ENCODE peak calls at places on chromosome 7, in six cellular contexts. T is endothelial cell, U is IMR-90, Z is lower lobe of right lung, I is glutamatergic neuron, O is GM23338. J is an unnamed sample.

GRCh38 chr7:92667816-92668540 is 77.8 kb upstream of the FAM133B start:
- DNase-seq in T (no peak), U (peak), Z (no peak), I (no peak), O (no peak), J (no peak)

GRCh38 chr7:82468435-82468834 is 24.9 kb upstream of the CACNA2D1 start:
- DNase-seq in T (no peak), U (no peak), Z (no peak), I (no peak), O (no peak), J (no peak)

GRCh38 chr7:44348300-44348699 is 22.9 kb upstream of the CAMK2B start:
- DNase-seq in T (peak), U (peak), Z (no peak), I (no peak), O (peak), J (no peak)

GRCh38 chr7:36083626-36084380 is 69.3 kb upstream of the EEPD1 start:
- DNase-seq in T (no peak), U (no peak), Z (no peak), I (no peak), O (no peak), J (no peak)

GRCh38 chr7:98852826-98853225 is 17.0 kb downstream of the TMEM130 start:
- DNase-seq in T (no peak), U (peak), Z (no peak), I (no peak), O (no peak), J (no peak)

GRCh38 chr7:95660023-95660434 is 63.7 kb upstream of the PDK4 start:
- DNase-seq in T (no peak), U (no peak), Z (no peak), I (no peak), O (no peak), J (no peak)

GRCh38 chr7:105800442-105800841 is 76.0 kb downstream of the ATXN7L1 start:
- DNase-seq in T (no peak), U (peak), Z (no peak), I (no peak), O (no peak), J (no peak)

GRCh38 chr7:73451780-73452398 is 18.3 kb downstream of the FZD9 start:
- DNase-seq in T (no peak), U (peak), Z (no peak), I (no peak), O (peak), J (no peak)

GRCh38 chr7:81462672-81463071 is 307.2 kb downstream of the HGF start:
- DNase-seq in T (no peak), U (peak), Z (no peak), I (no peak), O (no peak), J (no peak)

GRCh38 chr7:79823246-79823951 is 311.2 kb upstream of the GNAI1 start:
- DNase-seq in T (no peak), U (peak), Z (no peak), I (no peak), O (no peak), J (no peak)

GRCh38 chr7:157774495-157774894 is 437.7 kb downstream of the DNAJB6 start:
- DNase-seq in T (no peak), U (no peak), Z (no peak), I (no peak), O (no peak), J (no peak)

GRCh38 chr7:99734987-99735386 is at the start of gene CYP3A7:
- DNase-seq in T (no peak), U (peak), Z (no peak), I (no peak), O (no peak), J (no peak)

GRCh38 chr7:112495820-112496462 is 15.2 kb downstream of the LSMEM1 start:
- DNase-seq in T (peak), U (peak), Z (no peak), I (no peak), O (peak), J (no peak)

GRCh38 chr7:130430841-130431713 is 9.7 kb downstream of the CEP41 start:
- DNase-seq in T (no peak), U (peak), Z (no peak), I (peak), O (no peak), J (no peak)

GRCh38 chr7:74040101-74040790 is 12.3 kb downstream of the ELN start:
- DNase-seq in T (no peak), U (no peak), Z (no peak), I (no peak), O (no peak), J (no peak)

GRCh38 chr7:19442016-19442785 is 266.6 kb downstream of the POLR1F start:
- DNase-seq in T (peak), U (peak), Z (no peak), I (no peak), O (peak), J (no peak)

GRCh38 chr7:131161103-131161502 is 166.6 kb upstream of the MKLN1 start:
- DNase-seq in T (no peak), U (peak), Z (no peak), I (no peak), O (no peak), J (no peak)

GRCh38 chr7:50962281-50962883 is 179.7 kb upstream of the GRB10 start:
- DNase-seq in T (no peak), U (no peak), Z (no peak), I (no peak), O (no peak), J (no peak)

GRCh38 chr7:36115448-36116321 is 37.4 kb upstream of the EEPD1 start:
- DNase-seq in T (no peak), U (peak), Z (peak), I (no peak), O (no peak), J (no peak)

GRCh38 chr7:106104861-106105260 is 7.3 kb downstream of the SYPL1 start:
- DNase-seq in T (no peak), U (no peak), Z (no peak), I (no peak), O (no peak), J (no peak)

GRCh38 chr7:145269418-145270161 is 433.7 kb upstream of the TPK1 start:
- DNase-seq in T (no peak), U (no peak), Z (no peak), I (no peak), O (no peak), J (no peak)

GRCh38 chr7:129774871-129775694 is 163.6 kb downstream of the NRF1 start:
- DNase-seq in T (no peak), U (no peak), Z (no peak), I (no peak), O (no peak), J (no peak)

GRCh38 chr7:127874951-127875608 is 156.2 kb downstream of the LRRC4 start:
- DNase-seq in T (no peak), U (peak), Z (no peak), I (no peak), O (no peak), J (no peak)

GRCh38 chr7:157785486-157786186 is 448.8 kb downstream of the DNAJB6 start:
- DNase-seq in T (no peak), U (no peak), Z (no peak), I (no peak), O (no peak), J (no peak)

GRCh38 chr7:23335621-23336020 is 36.5 kb downstream of the MALSU1 start:
- DNase-seq in T (no peak), U (no peak), Z (no peak), I (no peak), O (no peak), J (no peak)

GRCh38 chr7:141045842-141046630 is 27.8 kb upstream of the TMEM178B start:
- DNase-seq in T (no peak), U (peak), Z (no peak), I (no peak), O (no peak), J (no peak)

GRCh38 chr7:105707381-105707780 is 126.1 kb upstream of the EFCAB10 start:
- DNase-seq in T (no peak), U (peak), Z (no peak), I (no peak), O (no peak), J (no peak)

GRCh38 chr7:132576723-132577089 is 436 bp upstream of the PLXNA4 start:
- DNase-seq in T (no peak), U (no peak), Z (no peak), I (peak), O (peak), J (no peak)

GRCh38 chr7:450741-451140 is 68.9 kb downstream of the PDGFA start:
- DNase-seq in T (no peak), U (no peak), Z (peak), I (no peak), O (no peak), J (no peak)

GRCh38 chr7:124073325-124073676 is 40.4 kb upstream of the TMEM229A start:
- DNase-seq in T (no peak), U (no peak), Z (no peak), I (no peak), O (no peak), J (no peak)

GRCh38 chr7:10707519-10707918 is 266.2 kb upstream of the PHF14 start:
- DNase-seq in T (no peak), U (no peak), Z (no peak), I (no peak), O (no peak), J (no peak)

GRCh38 chr7:139725077-139725476 is 52.7 kb downstream of the HIPK2 start:
- DNase-seq in T (no peak), U (peak), Z (no peak), I (no peak), O (no peak), J (no peak)

GRCh38 chr7:131948434-131949053 is 392.1 kb upstream of the PODXL start:
- DNase-seq in T (no peak), U (no peak), Z (no peak), I (peak), O (no peak), J (no peak)

GRCh38 chr7:35366167-35367155 is 112.6 kb upstream of the TBX20 start:
- DNase-seq in T (no peak), U (no peak), Z (no peak), I (peak), O (peak), J (no peak)

GRCh38 chr7:132145466-132145865 is 430.8 kb downstream of the PLXNA4 start:
- DNase-seq in T (no peak), U (peak), Z (no peak), I (no peak), O (no peak), J (no peak)

GRCh38 chr7:24786941-24787340 is 29.7 kb upstream of the GSDME start:
- DNase-seq in T (no peak), U (peak), Z (peak), I (no peak), O (no peak), J (no peak)

GRCh38 chr7:132966731-132967130 is 115.2 kb downstream of the CHCHD3 start:
- DNase-seq in T (no peak), U (peak), Z (no peak), I (no peak), O (no peak), J (no peak)

GRCh38 chr7:11612737-11613136 is 219.3 kb downstream of the THSD7A start:
- DNase-seq in T (no peak), U (no peak), Z (no peak), I (no peak), O (no peak), J (no peak)

GRCh38 chr7:40815022-40815421 is 680.2 kb downstream of the SUGCT start:
- DNase-seq in T (no peak), U (no peak), Z (no peak), I (no peak), O (no peak), J (no peak)

GRCh38 chr7:40811666-40812065 is 676.9 kb downstream of the SUGCT start:
- DNase-seq in T (no peak), U (no peak), Z (no peak), I (no peak), O (no peak), J (no peak)

GRCh38 chr7:40810274-40810673 is 675.5 kb downstream of the SUGCT start:
- DNase-seq in T (no peak), U (no peak), Z (no peak), I (no peak), O (no peak), J (no peak)

DNA sequence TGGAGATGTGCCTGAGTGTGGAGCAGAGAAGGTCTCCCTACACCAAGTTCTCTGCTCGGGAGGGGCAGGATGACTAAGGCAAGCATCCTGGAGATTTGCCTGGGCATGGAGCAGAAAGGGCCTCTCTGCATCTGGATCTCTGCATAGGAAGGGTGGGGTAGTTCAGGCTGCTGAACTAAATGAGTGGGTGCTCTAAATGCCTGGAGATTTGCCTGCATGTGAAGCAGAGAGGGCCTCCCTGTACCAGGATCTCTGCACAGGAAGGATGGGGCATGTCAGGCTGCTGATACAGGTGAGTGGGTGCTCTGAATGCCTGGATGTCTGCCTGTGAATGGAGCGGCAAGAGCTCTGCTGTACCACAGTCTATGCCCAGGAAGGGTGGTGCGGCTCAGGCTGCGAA is 680.7 kb downstream of the SUGCT start:
- DNase-seq in T (no peak), U (peak), Z (no peak), I (no peak), O (no peak), J (no peak)
- TF ChIP-seq CTCF in T (no peak), U (no peak), Z (no peak), I (no peak), O (no peak), J (no peak)

GRCh38 chr7:6481445-6481844 is 33.7 kb upstream of the DAGLB start:
- DNase-seq in T (no peak), U (no peak), Z (no peak), I (no peak), O (no peak), J (no peak)

GRCh38 chr7:6482307-6482706 is 34.6 kb upstream of the DAGLB start:
- DNase-seq in T (no peak), U (no peak), Z (no peak), I (no peak), O (no peak), J (no peak)

GRCh38 chr7:6478186-6478585 is 30.4 kb upstream of the DAGLB start:
- DNase-seq in T (no peak), U (no peak), Z (no peak), I (no peak), O (no peak), J (no peak)

GRCh38 chr7:6479067-6479466 is 31.3 kb upstream of the DAGLB start:
- DNase-seq in T (no peak), U (no peak), Z (no peak), I (no peak), O (no peak), J (no peak)

DNA sequence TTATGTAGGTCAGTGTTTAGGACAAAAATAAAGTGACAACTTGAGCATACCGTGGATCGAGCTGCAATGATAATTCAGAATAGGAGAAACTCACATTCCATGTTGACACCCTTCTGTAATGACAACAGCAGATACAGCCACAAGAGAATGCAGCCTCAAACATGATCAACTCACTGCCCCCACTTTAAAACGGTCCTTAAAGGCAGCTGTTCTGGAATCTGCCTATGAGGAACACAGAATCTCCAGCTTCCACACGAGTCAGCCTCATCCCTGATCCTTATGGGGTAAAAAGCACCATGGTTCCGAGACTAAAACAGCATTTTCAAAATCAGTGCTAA is 32.5 kb upstream of the DAGLB start:
- DNase-seq in T (no peak), U (no peak), Z (no peak), I (no peak), O (no peak), J (no peak)
- TF ChIP-seq CTCF in T (no peak), U (no peak), Z (no peak), I (no peak), O (no peak), J (no peak)

DNA sequence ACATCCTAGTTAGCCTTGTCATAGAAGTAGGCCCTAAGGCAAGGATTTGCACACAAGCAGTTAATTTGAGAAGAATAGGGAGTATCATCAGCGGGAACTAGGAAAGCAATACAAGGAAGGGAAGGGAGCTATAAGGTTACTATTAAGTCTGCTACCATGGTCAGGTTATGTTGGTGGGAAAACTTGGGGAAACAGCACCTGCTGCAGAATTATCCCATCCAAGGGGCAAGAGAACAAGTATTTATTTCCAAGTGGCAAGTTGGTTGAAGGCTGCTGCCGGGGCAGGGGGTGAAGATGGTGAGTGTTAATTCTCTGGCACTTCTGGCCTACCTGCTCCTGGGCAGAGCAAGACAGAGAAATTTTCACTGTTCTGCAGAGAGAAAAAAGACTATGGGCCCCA is 55.0 kb downstream of the CAV1 start:
- DNase-seq in T (no peak), U (no peak), Z (no peak), I (no peak), O (no peak), J (no peak)
- TF ChIP-seq CTCF in T (no peak), U (no peak), Z (no peak), I (no peak), O (no peak), J (no peak)

GRCh38 chr7:97845622-97846203 is 26.5 kb downstream of the ASNS start:
- DNase-seq in T (peak), U (peak), Z (no peak), I (no peak), O (peak), J (peak)
- TF ChIP-seq CTCF in T (peak), U (peak), Z (peak), I (peak), O (peak), J (peak)

GRCh38 chr7:5231116-5231515 is 41.1 kb downstream of the WIPI2 start:
- DNase-seq in T (no peak), U (no peak), Z (no peak), I (no peak), O (no peak), J (no peak)
- TF ChIP-seq CTCF in T (no peak), U (no peak), Z (no peak), I (no peak), O (no peak), J (no peak)

GRCh38 chr7:5469375-5470166 is 45.9 kb upstream of the TNRC18 start:
- DNase-seq in T (no peak), U (no peak), Z (no peak), I (no peak), O (no peak), J (no peak)

GRCh38 chr7:5470167-5470532 is 46.5 kb upstream of the TNRC18 start:
- DNase-seq in T (no peak), U (no peak), Z (no peak), I (no peak), O (peak), J (no peak)

GRCh38 chr7:5470721-5471311 is 47.2 kb upstream of the TNRC18 start:
- DNase-seq in T (no peak), U (peak), Z (no peak), I (no peak), O (no peak), J (no peak)

GRCh38 chr7:5476001-5476400 is 52.4 kb upstream of the TNRC18 start:
- DNase-seq in T (no peak), U (no peak), Z (no peak), I (peak), O (no peak), J (no peak)

GRCh38 chr7:5472432-5473315 is 49.0 kb upstream of the TNRC18 start:
- DNase-seq in T (no peak), U (no peak), Z (no peak), I (no peak), O (no peak), J (no peak)
- TF ChIP-seq CTCF in T (no peak), U (no peak), Z (no peak), I (no peak), O (no peak), J (no peak)

GRCh38 chr7:2641406-2642393 is 9.9 kb downstream of the TTYH3 start:
- DNase-seq in T (peak), U (peak), Z (peak), I (peak), O (peak), J (no peak)
- TF ChIP-seq CTCF in T (no peak), U (no peak), Z (no peak), I (no peak), O (no peak), J (no peak)

GRCh38 chr7:30973292-30973691 is 9.5 kb downstream of the GHRHR start:
- DNase-seq in T (no peak), U (no peak), Z (no peak), I (no peak), O (no peak), J (no peak)

GRCh38 chr7:30975257-30975899 is 11.6 kb downstream of the GHRHR start:
- DNase-seq in T (no peak), U (no peak), Z (no peak), I (no peak), O (no peak), J (no peak)

GRCh38 chr7:30976381-30976780 is 12.6 kb downstream of the GHRHR start:
- DNase-seq in T (no peak), U (no peak), Z (no peak), I (no peak), O (no peak), J (no peak)

GRCh38 chr7:30973791-30974604 is 10.2 kb downstream of the GHRHR start:
- DNase-seq in T (no peak), U (no peak), Z (no peak), I (no peak), O (no peak), J (no peak)

GRCh38 chr7:30974605-30975256 is 11.0 kb downstream of the GHRHR start:
- DNase-seq in T (peak), U (peak), Z (peak), I (peak), O (peak), J (peak)
- TF ChIP-seq CTCF in T (peak), U (peak), Z (peak), I (peak), O (peak), J (peak)

J was measured in neural crest cell.